ENCODE peak calls at places on chromosomes 16 and 17, in eight cellular contexts. V is upper lobe of left lung, H is heart right ventricle, X is mucosa of descending colon, U is pancreas, P is neural progenitor cell, R is lung, G is keratinocyte. O is an unnamed sample. For H3K4me1, the result is how much of the 10 kb centered on the place peaks cover.

GRCh38 chr17:1490643-1491405 is 1.7 kb downstream of the MYO1C start:
- DNase-seq in V (peak), H (peak), X (peak), U (peak), P (peak), R (peak), G (no peak), O (peak)

GRCh38 chr16:68257251-68257905 is 6.9 kb upstream of the SLC7A6 start:
- DNase-seq in V (no peak), H (no peak), X (no peak), U (peak), P (no peak), R (no peak), G (no peak), O (peak)

GRCh38 chr16:50295541-50296132 is 29.3 kb downstream of the ADCY7 start:
- DNase-seq in V (no peak), H (no peak), X (peak), U (no peak), P (no peak), R (no peak), G (no peak), O (no peak)

GRCh38 chr17:41141361-41141760 is 1.0 kb upstream of the KRTAP4-6 start:
- DNase-seq in V (no peak), H (no peak), X (no peak), U (no peak), P (no peak), R (no peak), G (no peak), O (no peak)

GRCh38 chr16:49557070-49557446 is 183.5 kb downstream of the C16orf78 start:
- DNase-seq in V (no peak), H (no peak), X (no peak), U (no peak), P (peak), R (no peak), G (no peak), O (no peak)

GRCh38 chr17:22270381-22270780 is 578.1 kb downstream of the KCNJ18 start:
- DNase-seq in V (no peak), H (no peak), X (no peak), U (no peak), P (no peak), R (no peak), G (no peak), O (no peak)

GRCh38 chr17:65413390-65413789 is 148.1 kb downstream of the AXIN2 start:
- DNase-seq in V (no peak), H (no peak), X (peak), U (no peak), P (no peak), R (no peak), G (no peak), O (peak)

GRCh38 chr17:65483438-65483837 is 78.0 kb downstream of the AXIN2 start:
- DNase-seq in V (no peak), H (no peak), X (no peak), U (no peak), P (no peak), R (no peak), G (no peak), O (no peak)

GRCh38 chr17:51799240-51799639 is 359.3 kb downstream of the CA10 start:
- DNase-seq in V (no peak), H (no peak), X (no peak), U (no peak), P (no peak), R (no peak), G (no peak), O (no peak)

GRCh38 chr17:47957591-47958490 is at the start of gene PRR15L:
- DNase-seq in V (no peak), H (no peak), X (peak), U (peak), P (no peak), R (peak), G (no peak), O (peak)

GRCh38 chr17:17540935-17541639 is 44.9 kb upstream of the RASD1 start:
- DNase-seq in V (peak), H (peak), X (no peak), U (peak), P (no peak), R (no peak), G (no peak), O (no peak)

GRCh38 chr16:1538804-1539520 is 5.5 kb downstream of the TMEM204 start:
- DNase-seq in V (peak), H (peak), X (no peak), U (no peak), P (peak), R (no peak), G (no peak), O (no peak)

GRCh38 chr16:12629271-12629670 is 174.4 kb downstream of the CPPED1 start:
- DNase-seq in V (no peak), H (no peak), X (no peak), U (no peak), P (no peak), R (no peak), G (no peak), O (no peak)

GRCh38 chr16:56673916-56674315 is 4.3 kb downstream of the MT1H start:
- DNase-seq in V (no peak), H (no peak), X (no peak), U (no peak), P (peak), R (no peak), G (no peak), O (peak)

GRCh38 chr16:84369938-84370627 is 1.7 kb downstream of the ATP2C2 start:
- DNase-seq in V (no peak), H (no peak), X (peak), U (no peak), P (no peak), R (no peak), G (no peak), O (peak)

GRCh38 chr17:45782889-45783592 is 1.1 kb upstream of the CRHR1 start:
- DNase-seq in V (peak), H (no peak), X (no peak), U (no peak), P (peak), R (no peak), G (no peak), O (no peak)

GRCh38 chr16:70715860-70716357 is 30.1 kb upstream of the MTSS2 start:
- DNase-seq in V (no peak), H (no peak), X (no peak), U (no peak), P (no peak), R (no peak), G (no peak), O (no peak)

GRCh38 chr17:13544755-13545154 is 57.0 kb downstream of the HS3ST3A1 start:
- DNase-seq in V (no peak), H (no peak), X (no peak), U (no peak), P (peak), R (no peak), G (no peak), O (no peak)

GRCh38 chr17:78979780-78980623 is at the start of gene LGALS3BP:
- DNase-seq in V (no peak), H (peak), X (peak), U (peak), P (peak), R (peak), G (no peak), O (peak)

GRCh38 chr16:81651758-81652718 is 127.1 kb upstream of the PLCG2 start:
- DNase-seq in V (peak), H (no peak), X (no peak), U (no peak), P (peak), R (no peak), G (no peak), O (no peak)

GRCh38 chr17:74271281-74271680 is 2.8 kb upstream of the DNAI2 start:
- DNase-seq in V (no peak), H (no peak), X (no peak), U (no peak), P (no peak), R (no peak), G (no peak), O (no peak)

GRCh38 chr17:48492401-48493298 is 38.2 kb downstream of the HOXB1 start:
- DNase-seq in V (peak), H (peak), X (peak), U (peak), P (peak), R (peak), G (no peak), O (peak)

GRCh38 chr17:37788531-37788930 is 43.7 kb upstream of the HNF1B start:
- DNase-seq in V (no peak), H (no peak), X (no peak), U (no peak), P (no peak), R (no peak), G (no peak), O (peak)

GRCh38 chr17:4154201-4154600 is 11.2 kb downstream of the CYB5D2 start:
- DNase-seq in V (no peak), H (no peak), X (no peak), U (no peak), P (no peak), R (no peak), G (no peak), O (no peak)

GRCh38 chr17:15969463-15969862 is 24.5 kb downstream of the ADORA2B start:
- DNase-seq in V (no peak), H (no peak), X (no peak), U (no peak), P (no peak), R (no peak), G (no peak), O (no peak)

GRCh38 chr16:30183961-30184429 is 593 bp downstream of the CORO1A start:
- DNase-seq in V (peak), H (peak), X (peak), U (peak), P (no peak), R (peak), G (no peak), O (peak)

GRCh38 chr16:50378417-50378816 is 9.6 kb upstream of the BRD7 start:
- DNase-seq in V (no peak), H (no peak), X (no peak), U (no peak), P (no peak), R (no peak), G (no peak), O (no peak)

GRCh38 chr16:56833243-56833970 is 31.6 kb upstream of the SLC12A3 start:
- DNase-seq in V (no peak), H (no peak), X (no peak), U (no peak), P (no peak), R (no peak), G (no peak), O (no peak)

DNA sequence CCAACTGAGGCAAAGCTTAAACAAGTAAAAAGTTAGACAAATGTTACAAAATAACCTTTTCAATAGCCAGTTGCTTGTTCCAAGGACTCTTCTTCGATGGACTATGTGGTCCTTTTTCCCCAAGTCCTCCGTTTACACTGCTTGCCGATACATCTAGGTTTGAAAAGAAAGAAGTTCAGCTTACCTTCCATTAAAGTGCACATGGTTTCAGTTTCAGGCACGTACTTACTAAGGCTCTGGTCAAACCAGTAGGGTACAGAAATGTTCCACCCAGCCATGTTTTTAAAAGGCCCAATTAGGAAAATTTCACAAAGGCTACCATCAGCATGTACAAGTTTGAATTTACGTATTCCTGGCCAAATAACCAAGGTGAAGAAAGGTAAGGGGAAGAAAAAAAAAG is 2.1 kb downstream of the SRSF2 start:
- DNase-seq in V (no peak), H (no peak), X (no peak), U (no peak), P (peak), R (no peak), G (no peak), O (no peak)
- H3K4me1 ChIP-seq in V (half or more), H (under half), X (under half), U (under half), P (under half), R (under half), G (under half), O (under half)

GRCh38 chr16:3019594-3020246 is 448 bp upstream of the TNFRSF12A start:
- DNase-seq in V (no peak), H (no peak), X (no peak), U (no peak), P (no peak), R (no peak), G (no peak), O (no peak)

GRCh38 chr16:3020604-3021448 is 658 bp downstream of the TNFRSF12A start:
- DNase-seq in V (peak), H (peak), X (peak), U (peak), P (peak), R (peak), G (peak), O (peak)

GRCh38 chr16:3022208-3022696 is 1.5 kb downstream of the HCFC1R1 start:
- DNase-seq in V (peak), H (peak), X (peak), U (peak), P (peak), R (peak), G (no peak), O (peak)

GRCh38 chr16:3021449-3022207 is 1.5 kb downstream of the TNFRSF12A start:
- DNase-seq in V (no peak), H (peak), X (peak), U (peak), P (peak), R (peak), G (no peak), O (peak)

DNA sequence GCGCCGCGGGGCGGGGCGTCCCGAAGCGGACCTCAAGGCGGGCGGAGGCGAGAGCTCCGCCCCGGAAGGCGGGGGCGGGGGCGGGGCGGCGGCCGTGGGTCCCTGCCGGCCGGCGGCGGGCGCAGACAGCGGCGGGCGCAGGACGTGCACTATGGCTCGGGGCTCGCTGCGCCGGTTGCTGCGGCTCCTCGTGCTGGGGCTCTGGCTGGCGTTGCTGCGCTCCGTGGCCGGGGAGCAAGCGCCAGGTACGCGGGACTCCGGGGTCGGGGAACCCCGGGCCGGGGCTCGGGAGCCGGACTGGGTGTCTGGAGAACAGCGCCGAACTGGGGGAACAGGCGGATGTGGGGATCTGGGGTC is at the start of gene TNFRSF12A:
- DNase-seq in V (peak), H (peak), X (peak), U (peak), P (peak), R (peak), G (no peak), O (peak)
- TF ChIP-seq CTCF in V (no peak), H (no peak), X (no peak), U (no peak), P (no peak), R (no peak), G (no peak), O (no peak)

GRCh38 chr17:29620271-29620670 is 2.4 kb downstream of the CORO6 start:
- DNase-seq in V (no peak), H (no peak), X (no peak), U (peak), P (no peak), R (no peak), G (no peak), O (no peak)
- H3K4me1 ChIP-seq in V (under half), H (under half), X (under half), U (under half), P (under half), R (under half), G (half or more), O (under half)

GRCh38 chr17:67542219-67543114 is 165.4 kb downstream of the PITPNC1 start:
- DNase-seq in V (no peak), H (no peak), X (no peak), U (no peak), P (no peak), R (no peak), G (no peak), O (no peak)

GRCh38 chr17:67548693-67549092 is 169.0 kb upstream of the NOL11 start:
- DNase-seq in V (no peak), H (no peak), X (no peak), U (no peak), P (no peak), R (no peak), G (no peak), O (no peak)

GRCh38 chr17:67544364-67544763 is 167.3 kb downstream of the PITPNC1 start:
- DNase-seq in V (no peak), H (no peak), X (no peak), U (no peak), P (no peak), R (no peak), G (no peak), O (no peak)

GRCh38 chr17:67549787-67550186 is 167.9 kb upstream of the NOL11 start:
- DNase-seq in V (no peak), H (no peak), X (no peak), U (no peak), P (no peak), R (no peak), G (no peak), O (no peak)

GRCh38 chr17:67546578-67547527 is 169.8 kb downstream of the PITPNC1 start:
- DNase-seq in V (peak), H (peak), X (peak), U (peak), P (no peak), R (peak), G (no peak), O (peak)
- TF ChIP-seq CTCF in V (no peak), H (no peak), X (no peak), U (no peak), P (no peak), R (no peak), G (no peak), O (no peak)

GRCh38 chr17:2624292-2624731 is 30.9 kb downstream of the PAFAH1B1 start:
- DNase-seq in V (no peak), H (no peak), X (no peak), U (no peak), P (no peak), R (no peak), G (no peak), O (no peak)
- H3K4me1 ChIP-seq in V (under half), H (under half), X (under half), U (under half), P (under half), R (under half), G (under half), O (under half)